ENCODE peak calls at places on chromosomes 6 and 20, in ten cellular contexts. Y is HCT116, B is astrocyte of the cerebellum, D is heart left ventricle, T is heart right ventricle, K is neural crest cell, H is AG09319, R is fibroblast of villous mesenchyme, L is fibroblast of mammary gland, O is GM10248. E is an unnamed sample.

GRCh38 chr6:87832025-87832825 is 130.2 kb upstream of the AKIRIN2 start:
- DNase-seq in B (peak), R (peak), T (no peak), H (no peak), O (peak), D (no peak), Y (no peak), L (peak), K (no peak), E (no peak)

GRCh38 chr20:11734431-11734830 is 183.3 kb upstream of the BTBD3 start:
- DNase-seq in H (no peak), O (no peak), Y (no peak), T (no peak), R (no peak), D (no peak), B (no peak), K (no peak), L (no peak), E (no peak)

GRCh38 chr6:72836971-72837370 is 215.1 kb downstream of the KCNQ5 start:
- DNase-seq in R (no peak), H (no peak), L (no peak), K (no peak), O (no peak), T (no peak), Y (no peak), B (no peak), D (no peak), E (no peak)

GRCh38 chr20:51327251-51327841 is 215.2 kb downstream of the NFATC2 start:
- DNase-seq in T (no peak), B (peak), H (peak), R (peak), L (peak), D (no peak), Y (no peak), O (no peak), K (no peak), E (no peak)

GRCh38 chr6:5435449-5435848 is 174.1 kb downstream of the FARS2 start:
- DNase-seq in O (no peak), Y (no peak), L (peak), H (no peak), R (peak), D (no peak), T (no peak), B (peak), K (no peak), E (no peak)

GRCh38 chr6:137339929-137340559 is 120.9 kb upstream of the IFNGR1 start:
- DNase-seq in Y (no peak), T (no peak), R (no peak), D (no peak), B (peak), O (no peak), K (no peak), L (no peak), H (no peak), E (no peak)

GRCh38 chr6:144195671-144196070 is 45.4 kb downstream of the STX11 start:
- DNase-seq in H (no peak), D (no peak), T (no peak), O (no peak), K (no peak), B (peak), L (no peak), Y (no peak), R (peak), E (no peak)

GRCh38 chr6:83008631-83009030 is 57.0 kb downstream of the UBE3D start:
- DNase-seq in O (no peak), K (no peak), H (no peak), T (no peak), R (peak), B (no peak), Y (no peak), L (no peak), D (no peak), E (no peak)

GRCh38 chr6:20965276-20965675 is 431.0 kb downstream of the CDKAL1 start:
- DNase-seq in B (no peak), K (no peak), H (no peak), R (no peak), L (no peak), T (no peak), D (no peak), O (no peak), Y (no peak), E (no peak)

GRCh38 chr6:36029464-36029863 is 1.9 kb downstream of the MAPK14 start:
- DNase-seq in H (peak), R (peak), L (peak), D (no peak), B (peak), T (no peak), O (no peak), Y (no peak), K (no peak), E (no peak)

GRCh38 chr6:128487746-128488145 is 32.7 kb downstream of the PTPRK start:
- DNase-seq in R (no peak), Y (no peak), T (no peak), D (no peak), O (no peak), B (peak), H (no peak), K (no peak), L (peak), E (no peak)

GRCh38 chr20:62134735-62135231 is 8.4 kb downstream of the PSMA7 start:
- DNase-seq in O (no peak), K (no peak), Y (no peak), D (no peak), H (no peak), T (no peak), R (peak), L (peak), B (no peak), E (no peak)

GRCh38 chr6:2157441-2158127 is 87.8 kb downstream of the GMDS start:
- DNase-seq in B (peak), K (no peak), D (no peak), R (peak), O (peak), Y (peak), T (no peak), H (peak), L (peak), E (no peak)

GRCh38 chr6:107594736-107595135 is 104.8 kb downstream of the SOBP start:
- DNase-seq in B (no peak), D (no peak), L (no peak), K (no peak), Y (no peak), R (no peak), H (no peak), O (no peak), T (no peak), E (no peak)

GRCh38 chr6:162151050-162151658 is 576.4 kb downstream of the PRKN start:
- DNase-seq in Y (no peak), K (no peak), R (peak), D (no peak), L (peak), T (no peak), B (no peak), O (no peak), H (no peak), E (no peak)

GRCh38 chr6:12296604-12297003 is 6.4 kb downstream of the EDN1 start:
- DNase-seq in T (no peak), K (no peak), B (no peak), L (no peak), O (no peak), H (no peak), Y (no peak), R (no peak), D (no peak), E (no peak)

GRCh38 chr6:168012431-168013249 is 15.2 kb downstream of the KIF25 start:
- DNase-seq in L (no peak), D (no peak), O (no peak), R (no peak), K (no peak), H (no peak), T (no peak), B (no peak), Y (no peak), E (no peak)

GRCh38 chr6:136669299-136669699 is 119.1 kb upstream of the MAP7 start:
- DNase-seq in K (no peak), L (peak), T (no peak), Y (no peak), D (no peak), O (no peak), R (peak), B (peak), H (peak), E (no peak)

GRCh38 chr6:73585566-73586415 is 65.0 kb upstream of the EEF1A1 start:
- DNase-seq in O (peak), K (no peak), D (peak), L (peak), R (peak), T (peak), Y (peak), B (no peak), H (peak), E (peak)

GRCh38 chr6:11277275-11278206 is 45.1 kb upstream of the NEDD9 start:
- DNase-seq in H (no peak), R (peak), L (peak), O (peak), D (no peak), K (no peak), B (no peak), T (no peak), Y (no peak), E (no peak)

GRCh38 chr20:61240814-61241213 is 11.2 kb upstream of the CDH4 start:
- DNase-seq in T (no peak), K (no peak), B (no peak), D (no peak), L (no peak), H (no peak), O (no peak), Y (no peak), R (no peak), E (no peak)

GRCh38 chr6:122788663-122789062 is 395 bp upstream of the SMPDL3A start:
- DNase-seq in D (no peak), H (no peak), O (no peak), Y (no peak), R (no peak), L (no peak), T (no peak), K (no peak), B (no peak), E (no peak)

GRCh38 chr6:21310736-21311135 is 282.8 kb upstream of the SOX4 start:
- DNase-seq in B (no peak), Y (no peak), L (no peak), H (no peak), D (no peak), O (no peak), T (no peak), K (no peak), R (no peak), E (no peak)

GRCh38 chr20:53826090-53826489 is 232.5 kb upstream of the ZNF217 start:
- DNase-seq in R (no peak), H (no peak), D (no peak), O (no peak), B (no peak), L (no peak), K (no peak), Y (no peak), T (no peak), E (no peak)

GRCh38 chr6:110509617-110510231 is 33.3 kb upstream of the SLC22A16 start:
- DNase-seq in T (no peak), B (peak), H (no peak), L (peak), D (no peak), Y (peak), K (no peak), R (peak), O (no peak), E (no peak)

GRCh38 chr20:61948586-61949362 is 116.9 kb downstream of the TAF4 start:
- DNase-seq in R (no peak), Y (no peak), L (no peak), O (no peak), B (no peak), K (no peak), D (no peak), H (no peak), T (no peak), E (no peak)

GRCh38 chr6:18076231-18076630 is 46.2 kb downstream of the NHLRC1 start:
- DNase-seq in T (no peak), Y (no peak), K (no peak), D (no peak), B (no peak), H (peak), L (peak), O (no peak), R (no peak), E (no peak)

GRCh38 chr6:41039060-41039998 is at the start of gene UNC5CL:
- DNase-seq in B (no peak), L (peak), D (no peak), Y (peak), T (no peak), K (peak), R (peak), O (peak), H (no peak), E (no peak)

GRCh38 chr6:166473886-166474596 is 91.3 kb upstream of the MPC1 start:
- DNase-seq in T (no peak), L (no peak), B (no peak), Y (no peak), H (no peak), O (no peak), K (no peak), R (no peak), D (no peak), E (no peak)

GRCh38 chr20:47551240-47551639 is 49.6 kb downstream of the NCOA3 start:
- DNase-seq in L (no peak), R (no peak), O (no peak), B (no peak), D (no peak), Y (no peak), H (no peak), T (no peak), K (no peak), E (no peak)

GRCh38 chr20:53606364-53606985 is 12.8 kb upstream of the ZNF217 start:
- DNase-seq in D (no peak), B (peak), T (no peak), H (no peak), O (no peak), L (peak), R (peak), Y (no peak), K (no peak), E (no peak)

GRCh38 chr6:146289816-146290588 is 253.6 kb upstream of the RAB32 start:
- DNase-seq in T (peak), H (peak), O (no peak), D (peak), B (peak), Y (no peak), K (no peak), L (peak), R (peak), E (no peak)

GRCh38 chr6:33117826-33118277 is 42.1 kb downstream of the HLA-DPB1 start:
- DNase-seq in L (no peak), Y (no peak), O (no peak), D (no peak), H (no peak), B (no peak), T (no peak), R (no peak), K (no peak), E (no peak)

GRCh38 chr20:48750941-48751620 is 76.7 kb downstream of the PREX1 start:
- DNase-seq in L (no peak), T (peak), R (no peak), K (peak), B (no peak), Y (no peak), H (no peak), D (peak), O (no peak), E (peak)

GRCh38 chr6:170031684-170032121 is 259.2 kb downstream of the DLL1 start:
- DNase-seq in K (no peak), H (no peak), Y (no peak), T (no peak), L (no peak), D (no peak), B (no peak), R (no peak), O (no peak), E (peak)

GRCh38 chr20:51840865-51841264 is 38.5 kb upstream of the SALL4 start:
- DNase-seq in B (no peak), D (no peak), T (no peak), L (no peak), K (no peak), H (no peak), Y (no peak), R (no peak), O (no peak), E (no peak)

GRCh38 chr6:85641916-85642773 is 541 bp downstream of the SYNCRIP start:
- DNase-seq in H (no peak), O (peak), B (peak), T (peak), D (peak), R (peak), Y (no peak), L (peak), K (peak), E (peak)

GRCh38 chr6:85642774-85643529 is at the start of gene SYNCRIP:
- DNase-seq in B (peak), K (peak), D (peak), R (peak), H (peak), T (peak), O (peak), Y (peak), L (peak), E (peak)

GRCh38 chr6:85644374-85644762 is 1.7 kb upstream of the SYNCRIP start:
- DNase-seq in Y (no peak), D (no peak), T (no peak), O (no peak), K (no peak), R (no peak), L (peak), H (no peak), B (no peak), E (no peak)

GRCh38 chr6:85641522-85641915 is 1.2 kb downstream of the SYNCRIP start:
- DNase-seq in K (no peak), O (no peak), D (no peak), R (no peak), T (no peak), H (no peak), L (peak), B (no peak), Y (no peak), E (no peak)

DNA sequence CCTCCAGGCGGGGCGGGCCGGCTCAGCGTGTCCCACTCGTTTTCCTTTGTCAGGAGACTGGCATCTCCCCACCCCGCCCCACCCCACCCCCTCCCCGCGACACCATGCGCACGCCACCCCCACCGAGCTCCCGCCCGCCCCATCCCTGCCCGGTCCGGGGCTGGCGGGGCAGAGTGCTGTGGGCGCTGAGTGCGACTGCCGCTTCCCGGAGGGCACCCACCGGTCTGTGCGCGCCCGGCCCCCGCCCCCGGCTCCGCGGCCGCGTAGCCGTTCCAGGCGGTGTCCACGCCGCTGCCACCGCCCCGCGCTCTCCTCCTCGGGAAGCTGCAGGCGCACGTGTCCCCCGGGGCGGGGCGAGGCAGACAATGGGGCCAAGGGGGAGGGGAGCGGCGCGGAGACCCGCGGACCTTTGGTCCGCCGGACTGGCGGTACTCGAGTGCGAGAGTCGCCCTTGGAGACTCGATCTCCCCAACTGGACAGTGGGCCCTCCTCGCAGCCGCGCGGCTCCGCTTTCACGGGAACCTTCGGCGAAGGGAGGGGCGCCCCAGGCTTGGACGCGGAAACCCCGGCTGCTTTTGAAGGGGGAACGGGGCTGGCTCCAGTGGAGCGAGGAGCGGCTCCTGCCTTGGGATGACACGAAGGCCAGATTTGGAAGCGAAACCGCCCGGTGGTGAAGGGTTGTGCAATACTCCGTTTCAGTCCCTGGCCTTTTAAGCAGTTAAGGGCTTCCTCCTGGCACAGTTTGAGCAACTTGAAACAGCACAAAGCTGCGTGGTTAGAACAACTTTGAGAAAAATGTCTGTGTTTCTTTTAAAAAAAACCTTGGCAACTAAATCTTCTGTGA is 1.1 kb upstream of the SYNCRIP start:
- DNase-seq in K (peak), B (peak), L (peak), R (peak), D (peak), Y (peak), H (peak), T (peak), O (peak), E (peak)
- TF ChIP-seq CTCF in K (no peak), B (no peak), L (no peak), R (no peak), D (no peak), Y (no peak), H (no peak), T (no peak), O (no peak), E (no peak)

GRCh38 chr6:158593670-158594069 is 33.8 kb downstream of the TMEM181 start:
- DNase-seq in L (no peak), B (no peak), O (no peak), K (no peak), T (no peak), H (no peak), Y (no peak), R (no peak), D (no peak), E (no peak)

GRCh38 chr6:158591134-158591809 is 31.4 kb downstream of the TMEM181 start:
- DNase-seq in R (no peak), O (no peak), Y (no peak), K (no peak), B (no peak), H (no peak), D (no peak), L (no peak), T (no peak), E (no peak)

GRCh38 chr6:158596861-158597260 is 37.0 kb downstream of the TMEM181 start:
- DNase-seq in K (no peak), Y (no peak), H (no peak), T (no peak), D (no peak), L (no peak), B (no peak), R (no peak), O (no peak), E (no peak)

GRCh38 chr6:158597565-158597964 is 37.7 kb downstream of the TMEM181 start:
- DNase-seq in L (no peak), B (no peak), H (no peak), D (no peak), K (no peak), Y (no peak), T (no peak), O (no peak), R (no peak), E (no peak)

GRCh38 chr6:158595223-158595622 is 35.3 kb downstream of the TMEM181 start:
- DNase-seq in B (no peak), T (no peak), O (no peak), Y (no peak), H (no peak), L (peak), R (no peak), K (no peak), D (no peak), E (no peak)
- TF ChIP-seq CTCF in B (no peak), T (no peak), O (no peak), Y (peak), H (peak), L (peak), R (peak), K (peak), D (no peak), E (peak)

GRCh38 chr6:24935753-24936152 is at the start of gene RIPOR2:
- DNase-seq in K (peak), D (no peak), Y (no peak), R (no peak), T (no peak), L (no peak), H (no peak), B (no peak), O (peak), E (peak)
- TF ChIP-seq CTCF in K (no peak), D (no peak), Y (no peak), R (no peak), T (no peak), L (no peak), H (no peak), B (peak), O (peak), E (peak)

GRCh38 chr6:84766118-84766683 is 1.8 kb upstream of the TBX18 start:
- DNase-seq in R (no peak), B (no peak), L (no peak), K (no peak), D (no peak), Y (no peak), O (no peak), T (no peak), H (no peak), E (no peak)

GRCh38 chr6:84764332-84765049 is at the start of gene TBX18:
- DNase-seq in B (peak), T (peak), L (peak), K (peak), O (no peak), R (peak), D (peak), Y (peak), H (peak), E (no peak)

GRCh38 chr6:84763397-84764331 is 734 bp downstream of the TBX18 start:
- DNase-seq in D (peak), Y (peak), L (peak), H (peak), T (peak), O (no peak), R (peak), B (no peak), K (peak), E (no peak)

GRCh38 chr6:84762941-84763396 is 1.4 kb downstream of the TBX18 start:
- DNase-seq in R (no peak), T (no peak), L (no peak), Y (no peak), O (no peak), B (no peak), D (no peak), K (no peak), H (no peak), E (no peak)

GRCh38 chr6:84762220-84762940 is 2.0 kb downstream of the TBX18 start:
- DNase-seq in K (no peak), B (no peak), D (no peak), O (no peak), L (peak), T (no peak), H (no peak), R (peak), Y (no peak), E (no peak)
- TF ChIP-seq CTCF in K (peak), B (peak), D (no peak), O (no peak), L (peak), T (peak), H (peak), R (peak), Y (peak), E (no peak)

GRCh38 chr6:25703005-25703404 is 51.0 kb downstream of the SCGN start:
- DNase-seq in T (no peak), L (no peak), R (no peak), D (no peak), Y (no peak), H (no peak), B (no peak), O (no peak), K (no peak), E (no peak)
- TF ChIP-seq CTCF in T (no peak), L (no peak), R (no peak), D (no peak), Y (no peak), H (no peak), B (no peak), O (no peak), K (no peak), E (no peak)

E was measured in natural killer cell.